ENCODE peak calls at places on chromosomes 16 and 17, in six cellular contexts. One of them, this sample, is unnamed.

GRCh38 chr16:70684146-70685060 is 1.4 kb downstream of the MTSS2 start:
- DNase-seq in ovary: no peak
- DNase-seq in cardiac fibroblast: no peak
- DNase-seq in mucosa of descending colon: no peak
- DNase-seq in heart right ventricle: peak; percentile 34
- DNase-seq in tibial nerve: no peak
- DNase-seq in this sample: no peak

GRCh38 chr17:30969989-30970680 is 704 bp upstream of the RNF135 start:
- DNase-seq in mucosa of descending colon: peak; percentile 58
- DNase-seq in tibial nerve: no peak
- DNase-seq in heart right ventricle: no peak
- DNase-seq in ovary: no peak
- DNase-seq in cardiac fibroblast: no peak
- DNase-seq in this sample: peak; percentile 60

GRCh38 chr16:66983033-66983432 is 5.4 kb upstream of the CES4A start:
- DNase-seq in cardiac fibroblast: no peak
- DNase-seq in tibial nerve: no peak
- DNase-seq in mucosa of descending colon: no peak
- DNase-seq in ovary: no peak
- DNase-seq in heart right ventricle: no peak
- DNase-seq in this sample: no peak

GRCh38 chr17:50908860-50909764 is 43.0 kb upstream of the TOB1 start:
- DNase-seq in tibial nerve: peak; percentile 53
- DNase-seq in cardiac fibroblast: no peak
- DNase-seq in heart right ventricle: peak; percentile 71
- DNase-seq in mucosa of descending colon: no peak
- DNase-seq in ovary: no peak
- DNase-seq in this sample: no peak

GRCh38 chr16:50696575-50697420 is 3.4 kb downstream of the NOD2 start:
- DNase-seq in cardiac fibroblast: peak; percentile 82
- DNase-seq in mucosa of descending colon: peak; percentile 96
- DNase-seq in tibial nerve: peak; percentile 81
- DNase-seq in heart right ventricle: peak; percentile 75
- DNase-seq in ovary: peak; percentile 63
- DNase-seq in this sample: peak; percentile 83

GRCh38 chr17:64504769-64505319 is 1.2 kb downstream of the DDX5 start:
- DNase-seq in heart right ventricle: no peak
- DNase-seq in mucosa of descending colon: no peak
- DNase-seq in tibial nerve: no peak
- DNase-seq in ovary: peak; percentile 41
- DNase-seq in cardiac fibroblast: peak; percentile 53
- DNase-seq in this sample: no peak

GRCh38 chr16:72172105-72173034 is at the start of gene PMFBP1:
- DNase-seq in heart right ventricle: no peak
- DNase-seq in tibial nerve: peak; percentile 56
- DNase-seq in ovary: no peak
- DNase-seq in mucosa of descending colon: peak; percentile 44
- DNase-seq in cardiac fibroblast: peak; percentile 98
- DNase-seq in this sample: peak; percentile 47

GRCh38 chr17:70810609-70811008 is 641.3 kb downstream of the KCNJ2 start:
- DNase-seq in heart right ventricle: no peak
- DNase-seq in ovary: no peak
- DNase-seq in mucosa of descending colon: no peak
- DNase-seq in tibial nerve: no peak
- DNase-seq in cardiac fibroblast: peak; percentile 43
- DNase-seq in this sample: no peak

GRCh38 chr17:82019905-82020873 is 2.5 kb downstream of the CENPX start:
- DNase-seq in mucosa of descending colon: peak; percentile 65
- DNase-seq in ovary: no peak
- DNase-seq in heart right ventricle: peak; percentile 70
- DNase-seq in tibial nerve: no peak
- DNase-seq in cardiac fibroblast: peak; percentile 50
- DNase-seq in this sample: no peak

GRCh38 chr17:17883801-17884200 is 47.0 kb upstream of the SREBF1 start:
- DNase-seq in heart right ventricle: no peak
- DNase-seq in tibial nerve: no peak
- DNase-seq in ovary: no peak
- DNase-seq in cardiac fibroblast: no peak
- DNase-seq in mucosa of descending colon: no peak
- DNase-seq in this sample: no peak

GRCh38 chr17:17724307-17724921 is 43.2 kb downstream of the RAI1 start:
- DNase-seq in mucosa of descending colon: no peak
- DNase-seq in ovary: no peak
- DNase-seq in tibial nerve: no peak
- DNase-seq in heart right ventricle: peak; percentile 59
- DNase-seq in cardiac fibroblast: peak; percentile 55
- DNase-seq in this sample: no peak

GRCh38 chr17:37661372-37662014 is 18.2 kb upstream of the DDX52 start:
- DNase-seq in cardiac fibroblast: no peak
- DNase-seq in ovary: no peak
- DNase-seq in heart right ventricle: no peak
- DNase-seq in tibial nerve: no peak
- DNase-seq in mucosa of descending colon: no peak
- DNase-seq in this sample: no peak

GRCh38 chr16:5604770-5605169 is 507.2 kb upstream of the EEF2KMT start:
- DNase-seq in mucosa of descending colon: peak; percentile 13
- DNase-seq in tibial nerve: no peak
- DNase-seq in heart right ventricle: no peak
- DNase-seq in cardiac fibroblast: peak; percentile 1
- DNase-seq in ovary: no peak
- DNase-seq in this sample: no peak

GRCh38 chr16:23701045-23701444 is 12.0 kb downstream of the ERN2 start:
- DNase-seq in cardiac fibroblast: no peak
- DNase-seq in tibial nerve: no peak
- DNase-seq in mucosa of descending colon: no peak
- DNase-seq in heart right ventricle: no peak
- DNase-seq in ovary: no peak
- DNase-seq in this sample: no peak

GRCh38 chr17:33073416-33073815 is 81.8 kb downstream of the SPACA3 start:
- DNase-seq in heart right ventricle: no peak
- DNase-seq in ovary: no peak
- DNase-seq in tibial nerve: no peak
- DNase-seq in cardiac fibroblast: no peak
- DNase-seq in mucosa of descending colon: no peak
- DNase-seq in this sample: no peak

GRCh38 chr16:15949210-15950166 is at the start of gene ABCC1:
- DNase-seq in tibial nerve: no peak
- DNase-seq in ovary: peak; percentile 40
- DNase-seq in cardiac fibroblast: no peak
- DNase-seq in mucosa of descending colon: peak; percentile 46
- DNase-seq in heart right ventricle: peak; percentile 56
- DNase-seq in this sample: no peak

GRCh38 chr16:1171001-1171400 is 18.1 kb downstream of the CACNA1H start:
- DNase-seq in tibial nerve: no peak
- DNase-seq in cardiac fibroblast: no peak
- DNase-seq in mucosa of descending colon: no peak
- DNase-seq in heart right ventricle: no peak
- DNase-seq in ovary: no peak
- DNase-seq in this sample: no peak

GRCh38 chr17:45016823-45017222 is 34.6 kb downstream of the DCAKD start:
- DNase-seq in cardiac fibroblast: no peak
- DNase-seq in mucosa of descending colon: no peak
- DNase-seq in heart right ventricle: no peak
- DNase-seq in tibial nerve: no peak
- DNase-seq in ovary: no peak
- DNase-seq in this sample: no peak

GRCh38 chr17:10119203-10120112 is 78.9 kb downstream of the GAS7 start:
- DNase-seq in tibial nerve: no peak
- DNase-seq in ovary: no peak
- DNase-seq in cardiac fibroblast: no peak
- DNase-seq in mucosa of descending colon: peak; percentile 80
- DNase-seq in heart right ventricle: peak; percentile 52
- DNase-seq in this sample: peak; percentile 61

GRCh38 chr16:64740261-64740660 is 381.6 kb downstream of the CDH11 start:
- DNase-seq in tibial nerve: no peak
- DNase-seq in cardiac fibroblast: no peak
- DNase-seq in mucosa of descending colon: no peak
- DNase-seq in heart right ventricle: no peak
- DNase-seq in ovary: no peak
- DNase-seq in this sample: no peak

GRCh38 chr16:16073884-16074781 is 124.7 kb downstream of the ABCC1 start:
- DNase-seq in heart right ventricle: no peak
- DNase-seq in mucosa of descending colon: no peak
- DNase-seq in ovary: no peak
- DNase-seq in cardiac fibroblast: peak; percentile 69
- DNase-seq in tibial nerve: no peak
- DNase-seq in this sample: no peak

GRCh38 chr17:41003926-41004325 is 4.2 kb upstream of the KRTAP3-2 start:
- DNase-seq in ovary: no peak
- DNase-seq in heart right ventricle: no peak
- DNase-seq in cardiac fibroblast: no peak
- DNase-seq in tibial nerve: no peak
- DNase-seq in mucosa of descending colon: no peak
- DNase-seq in this sample: no peak

GRCh38 chr17:82232876-82233785 is 4.3 kb downstream of the SLC16A3 start:
- DNase-seq in mucosa of descending colon: no peak
- DNase-seq in ovary: peak; percentile 24
- DNase-seq in heart right ventricle: peak; percentile 17
- DNase-seq in tibial nerve: no peak
- DNase-seq in cardiac fibroblast: no peak
- DNase-seq in this sample: no peak

GRCh38 chr17:79001190-79002020 is 8.2 kb downstream of the CANT1 start:
- DNase-seq in mucosa of descending colon: no peak
- DNase-seq in tibial nerve: no peak
- DNase-seq in cardiac fibroblast: no peak
- DNase-seq in ovary: peak; percentile 11
- DNase-seq in heart right ventricle: no peak
- DNase-seq in this sample: peak; percentile 46

GRCh38 chr17:49365667-49366066 is 3.6 kb upstream of the ZNF652 start:
- DNase-seq in cardiac fibroblast: no peak
- DNase-seq in heart right ventricle: no peak
- DNase-seq in ovary: no peak
- DNase-seq in mucosa of descending colon: no peak
- DNase-seq in tibial nerve: no peak
- DNase-seq in this sample: no peak
- TF ChIP-seq CTCF in cardiac fibroblast: no peak
- TF ChIP-seq CTCF in heart right ventricle: no peak
- TF ChIP-seq CTCF in ovary: no peak
- TF ChIP-seq CTCF in mucosa of descending colon: no peak
- TF ChIP-seq CTCF in tibial nerve: no peak
- TF ChIP-seq CTCF in this sample: no peak

DNA sequence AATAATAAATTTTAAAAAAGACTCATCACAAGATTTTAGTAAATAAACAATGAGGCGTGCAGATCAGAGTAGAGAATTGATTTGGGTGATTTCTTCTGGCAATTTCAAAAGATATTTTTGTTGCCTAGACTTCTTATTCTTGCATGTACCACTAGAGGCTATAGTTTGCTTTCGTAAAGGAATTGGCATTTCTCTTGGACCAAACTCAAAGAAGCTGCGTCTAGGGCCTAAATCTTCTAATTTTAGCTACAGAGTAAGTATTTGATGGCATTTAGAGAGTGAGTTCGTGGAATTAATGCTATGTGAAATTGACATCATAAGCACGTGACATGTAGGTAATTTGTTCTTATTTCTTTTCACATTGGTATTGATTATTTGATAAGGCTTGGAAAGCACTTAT is 24.4 kb upstream of the ABCC11 start:
- DNase-seq in cardiac fibroblast: peak; percentile 49
- DNase-seq in tibial nerve: no peak
- DNase-seq in mucosa of descending colon: no peak
- DNase-seq in ovary: no peak
- DNase-seq in heart right ventricle: no peak
- DNase-seq in this sample: no peak
- TF ChIP-seq CTCF in cardiac fibroblast: no peak
- TF ChIP-seq CTCF in tibial nerve: peak; percentile 33
- TF ChIP-seq CTCF in mucosa of descending colon: no peak
- TF ChIP-seq CTCF in ovary: no peak
- TF ChIP-seq CTCF in heart right ventricle: no peak
- TF ChIP-seq CTCF in this sample: peak; percentile 48

GRCh38 chr16:14407786-14408399 is 222.2 kb downstream of the PARN start:
- DNase-seq in ovary: no peak
- DNase-seq in tibial nerve: no peak
- DNase-seq in cardiac fibroblast: no peak
- DNase-seq in heart right ventricle: no peak
- DNase-seq in mucosa of descending colon: no peak
- DNase-seq in this sample: no peak

GRCh38 chr16:14400285-14400977 is 229.6 kb downstream of the PARN start:
- DNase-seq in ovary: no peak
- DNase-seq in tibial nerve: no peak
- DNase-seq in cardiac fibroblast: no peak
- DNase-seq in heart right ventricle: no peak
- DNase-seq in mucosa of descending colon: no peak
- DNase-seq in this sample: no peak

GRCh38 chr16:14409563-14409962 is 220.5 kb downstream of the PARN start:
- DNase-seq in tibial nerve: peak; percentile 53
- DNase-seq in ovary: peak; percentile 24
- DNase-seq in cardiac fibroblast: peak; percentile 97
- DNase-seq in heart right ventricle: no peak
- DNase-seq in mucosa of descending colon: peak; percentile 16
- DNase-seq in this sample: peak; percentile 84

GRCh38 chr16:14401839-14402115 is 228.3 kb downstream of the PARN start:
- DNase-seq in mucosa of descending colon: no peak
- DNase-seq in ovary: peak; percentile 41
- DNase-seq in cardiac fibroblast: no peak
- DNase-seq in heart right ventricle: peak; percentile 22
- DNase-seq in tibial nerve: no peak
- DNase-seq in this sample: peak; percentile 51

DNA sequence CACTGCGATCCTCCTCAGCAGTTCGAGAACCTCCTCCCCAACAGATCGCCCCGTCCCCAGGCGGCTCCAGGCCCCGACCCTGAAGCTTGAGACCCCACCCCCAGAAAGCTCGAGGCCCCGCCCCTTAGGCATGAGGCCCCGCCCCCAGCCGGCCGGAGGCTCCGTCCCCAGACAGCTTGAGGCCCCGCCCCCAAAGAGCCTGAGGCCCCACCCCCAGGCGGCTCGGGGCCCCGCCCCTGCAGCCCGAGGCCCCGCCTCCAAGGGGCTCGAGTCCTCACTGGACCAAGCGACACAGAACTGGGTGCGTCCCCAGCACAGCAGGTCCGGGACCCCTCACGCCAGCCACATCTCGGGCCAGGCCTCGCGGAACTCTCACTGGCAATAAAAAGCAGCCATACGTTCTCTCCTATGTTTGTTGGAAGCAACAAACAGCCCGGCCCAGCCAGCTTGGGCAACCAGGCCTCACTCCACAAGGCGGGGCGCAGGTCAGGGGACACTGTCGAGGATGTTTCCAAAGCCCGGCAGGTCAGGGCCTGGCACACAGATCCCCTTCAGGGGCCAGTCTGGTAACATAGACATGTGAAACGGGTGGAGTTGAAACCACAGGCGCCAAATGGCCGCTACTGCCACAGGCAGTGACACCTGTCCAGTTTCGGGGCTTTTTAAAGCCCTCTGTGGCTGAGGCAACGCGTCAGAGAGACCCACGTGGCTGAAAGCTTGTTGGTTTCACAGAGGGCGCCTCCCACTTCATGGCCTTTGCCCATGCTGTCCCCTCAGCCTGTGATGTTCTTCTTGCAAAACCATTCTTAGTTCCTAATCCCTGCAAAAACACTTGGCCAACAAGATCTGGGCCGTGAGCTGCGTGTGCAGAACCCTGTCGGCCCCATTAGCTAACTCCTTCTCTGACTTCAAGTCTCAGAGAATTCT is 224.2 kb downstream of the PARN start:
- DNase-seq in heart right ventricle: peak; percentile 19
- DNase-seq in ovary: peak; percentile 24
- DNase-seq in mucosa of descending colon: peak; percentile 41
- DNase-seq in tibial nerve: no peak
- DNase-seq in cardiac fibroblast: no peak
- DNase-seq in this sample: peak; percentile 62
- TF ChIP-seq CTCF in heart right ventricle: no peak
- TF ChIP-seq CTCF in ovary: no peak
- TF ChIP-seq CTCF in mucosa of descending colon: no peak
- TF ChIP-seq CTCF in tibial nerve: no peak
- TF ChIP-seq CTCF in cardiac fibroblast: no peak
- TF ChIP-seq CTCF in this sample: no peak

GRCh38 chr16:68234188-68235104 is 1.5 kb downstream of the ESRP2 start:
- DNase-seq in ovary: peak; percentile 46
- DNase-seq in tibial nerve: no peak
- DNase-seq in cardiac fibroblast: peak; percentile 10
- DNase-seq in mucosa of descending colon: peak; percentile 99
- DNase-seq in heart right ventricle: no peak
- DNase-seq in this sample: peak; percentile 75
- TF ChIP-seq CTCF in ovary: no peak
- TF ChIP-seq CTCF in tibial nerve: no peak
- TF ChIP-seq CTCF in cardiac fibroblast: no peak
- TF ChIP-seq CTCF in mucosa of descending colon: no peak
- TF ChIP-seq CTCF in heart right ventricle: no peak
- TF ChIP-seq CTCF in this sample: no peak

This sample was measured in tibial artery.